ENCODE peak calls at places on chromosomes 13 and 19, in eight cellular contexts. Q is PC-3; W is CD4-positive, alpha-beta T cell; T is upper lobe of right lung; G is gastroesophageal sphincter; F is natural killer cell; I is K562; X is effector memory CD8-positive, alpha-beta T cell. J is an unnamed sample.

GRCh38 chr13:25468330-25469178 is 96.8 kb downstream of the ATP8A2 start:
- ATAC-seq in W (no peak), G (no peak), F (no peak), Q (no peak), T (peak; percentile 50), I (peak; percentile 97), X (no peak), J (no peak)

GRCh38 chr13:104143760-104144406 is 1077.7 kb upstream of the SLC10A2 start:
- ATAC-seq in X (no peak), T (no peak), Q (peak; percentile 82), W (no peak), I (no peak), G (no peak), F (no peak), J (no peak)

GRCh38 chr19:40223135-40223822 is 3.2 kb downstream of the CCNP start:
- ATAC-seq in W (peak; percentile 35), X (peak; percentile 20), G (no peak), I (no peak), T (no peak), F (no peak), Q (peak; percentile 12), J (no peak)

GRCh38 chr13:33676045-33676699 is 141.8 kb upstream of the RFC3 start:
- ATAC-seq in F (no peak), T (peak; percentile 45), X (no peak), W (no peak), G (peak; percentile 3), Q (peak; percentile 57), I (no peak), J (no peak)

GRCh38 chr13:49336655-49337054 is 88.9 kb downstream of the CDADC1 start:
- ATAC-seq in G (no peak), Q (no peak), W (no peak), I (no peak), X (no peak), T (no peak), F (no peak), J (no peak)

GRCh38 chr13:46721054-46721453 is 75.9 kb downstream of the ESD start:
- ATAC-seq in F (peak; percentile 68), W (peak; percentile 64), I (no peak), T (peak; percentile 68), Q (no peak), G (no peak), X (no peak), J (no peak)

GRCh38 chr19:19385900-19386339 is 19.6 kb upstream of the GATAD2A start:
- ATAC-seq in T (no peak), I (peak; percentile 19), X (peak; percentile 16), F (peak; percentile 6), G (no peak), Q (peak; percentile 11), W (peak; percentile 17), J (peak; percentile 32)

GRCh38 chr13:113209880-113210421 is 538 bp downstream of the CUL4A start:
- ATAC-seq in X (peak; percentile 71), W (peak; percentile 72), T (peak; percentile 50), F (peak; percentile 57), Q (peak; percentile 44), G (peak; percentile 38), I (peak; percentile 17), J (peak; percentile 48)

GRCh38 chr19:31113250-31113685 is 236.0 kb downstream of the TSHZ3 start:
- ATAC-seq in X (no peak), W (no peak), T (no peak), G (no peak), F (no peak), Q (no peak), I (no peak), J (no peak)

GRCh38 chr13:25848822-25849740 is 202.7 kb downstream of the SHISA2 start:
- ATAC-seq in F (no peak), Q (no peak), I (no peak), T (no peak), W (no peak), X (no peak), G (no peak), J (no peak)

GRCh38 chr13:24688901-24689300 is 8.7 kb downstream of the ATP12A start:
- ATAC-seq in Q (no peak), F (no peak), W (no peak), I (no peak), G (no peak), T (no peak), X (no peak), J (no peak)

GRCh38 chr13:23289917-23290357 is 109.2 kb downstream of the SGCG start:
- ATAC-seq in Q (no peak), T (no peak), W (no peak), G (no peak), F (no peak), I (no peak), X (no peak), J (no peak)

GRCh38 chr19:52140077-52140710 is 456 bp upstream of the ZNF616 start:
- ATAC-seq in X (no peak), W (no peak), Q (no peak), F (no peak), I (no peak), T (no peak), G (no peak), J (no peak)

GRCh38 chr19:18842166-18842565 is 10.4 kb downstream of the UPF1 start:
- ATAC-seq in W (no peak), I (peak; percentile 16), Q (no peak), F (no peak), X (no peak), T (no peak), G (no peak), J (no peak)

GRCh38 chr13:113622791-113623490 is 35.1 kb downstream of the ATP4B start:
- ATAC-seq in Q (no peak), G (no peak), X (no peak), I (no peak), T (no peak), W (no peak), F (no peak), J (no peak)

J was measured in activated T-helper 17 cell treated with anti-CD3 and anti-CD28 coated beads, Interleukin-2, amount 50 U/mL, for 72 hours.